ENCODE peak calls at places on chromosomes 4 and X, in nine cellular contexts. G, R, N, T, E, O, D, M and L are unnamed samples.
A peak's percentile ranks its signal among the peaks of the same experiment; 100 is the strongest.

GRCh38 chrX:120690941-120691340 is 61.1 kb upstream of the C1GALT1C1 start:
- DNase-seq in G (no peak), R (no peak), N (no peak), T (no peak), E (no peak), O (no peak), D (no peak), M (no peak), L (no peak)

GRCh38 chrX:69396916-69397315 is 107.2 kb upstream of the NALF2 start:
- DNase-seq in G (no peak), R (no peak), N (no peak), T (no peak), E (no peak), O (no peak), D (no peak), M (no peak), L (no peak)

GRCh38 chrX:115297189-115297588 is 7.7 kb downstream of the LUZP4 start:
- DNase-seq in G (no peak), R (no peak), N (no peak), T (no peak), E (no peak), O (no peak), D (no peak), M (no peak), L (no peak)

GRCh38 chr4:15955670-15956069 is 7.3 kb downstream of the FGFBP2 start:
- DNase-seq in G (no peak), R (no peak), N (peak; percentile 18), T (no peak), E (no peak), O (no peak), D (no peak), M (no peak), L (no peak)

GRCh38 chrX:34810364-34810763 is 132.2 kb upstream of the FAM47B start:
- DNase-seq in G (no peak), R (no peak), N (peak; percentile 16), T (no peak), E (no peak), O (no peak), D (peak; percentile 11), M (no peak), L (no peak)

GRCh38 chr4:145351162-145351561 is 130.5 kb upstream of the SMAD1 start:
- DNase-seq in G (no peak), R (no peak), N (no peak), T (no peak), E (no peak), O (no peak), D (no peak), M (no peak), L (no peak)

GRCh38 chr4:5451243-5451642 is 257.1 kb downstream of the EVC2 start:
- DNase-seq in G (no peak), R (no peak), N (no peak), T (no peak), E (no peak), O (no peak), D (no peak), M (no peak), L (no peak)

GRCh38 chr4:88104902-88105610 is 53.4 kb downstream of the ABCG2 start:
- DNase-seq in G (no peak), R (no peak), N (peak; percentile 26), T (no peak), E (peak; percentile 41), O (no peak), D (peak; percentile 70), M (no peak), L (peak; percentile 76)

GRCh38 chr4:118367872-118368271 is 15.1 kb upstream of the PRSS12 start:
- DNase-seq in G (no peak), R (no peak), N (no peak), T (no peak), E (no peak), O (no peak), D (no peak), M (no peak), L (no peak)

GRCh38 chrX:41759817-41760216 is 35.8 kb downstream of the GPR82 start:
- DNase-seq in G (no peak), R (no peak), N (peak; percentile 54), T (peak; percentile 5), E (peak; percentile 14), O (no peak), D (peak; percentile 9), M (no peak), L (no peak)

GRCh38 chrX:85994228-85994627 is 53.1 kb downstream of the CHM start:
- DNase-seq in G (no peak), R (no peak), N (no peak), T (no peak), E (peak; percentile 14), O (no peak), D (peak; percentile 9), M (no peak), L (no peak)

GRCh38 chrX:38600089-38600755 is 38.9 kb downstream of the TSPAN7 start:
- DNase-seq in G (no peak), R (no peak), N (no peak), T (no peak), E (no peak), O (no peak), D (no peak), M (no peak), L (no peak)

GRCh38 chr4:48698029-48698901 is 81.8 kb downstream of the FRYL start:
- DNase-seq in G (peak; percentile 45), R (peak; percentile 19), N (peak; percentile 95), T (no peak), E (no peak), O (no peak), D (peak; percentile 86), M (no peak), L (no peak)

GRCh38 chrX:74187211-74187610 is 116.8 kb upstream of the ZCCHC13 start:
- DNase-seq in G (no peak), R (peak; percentile 32), N (no peak), T (no peak), E (no peak), O (no peak), D (no peak), M (no peak), L (no peak)

GRCh38 chr4:152585036-152585439 is 49.1 kb upstream of the FBXW7 start:
- DNase-seq in G (no peak), R (peak; percentile 18), N (no peak), T (peak; percentile 55), E (no peak), O (no peak), D (no peak), M (no peak), L (no peak)

GRCh38 chrX:22922961-22923360 is 76.8 kb upstream of the DDX53 start:
- DNase-seq in G (no peak), R (no peak), N (peak; percentile 92), T (no peak), E (no peak), O (no peak), D (peak; percentile 37), M (no peak), L (no peak)

GRCh38 chr4:172898715-172899114 is 269.9 kb upstream of the GALNT7 start:
- DNase-seq in G (no peak), R (no peak), N (no peak), T (no peak), E (no peak), O (no peak), D (no peak), M (no peak), L (no peak)

GRCh38 chr4:68344049-68344448 is 5.8 kb downstream of the YTHDC1 start:
- DNase-seq in G (no peak), R (no peak), N (no peak), T (no peak), E (no peak), O (no peak), D (no peak), M (no peak), L (no peak)
- H3K4me3 ChIP-seq in G (no peak overlapping the region), R (no peak overlapping the region), N (no peak overlapping the region), T (no peak overlapping the region), E (no peak overlapping the region), O (no peak overlapping the region), D (no peak overlapping the region), M (no peak overlapping the region), L (no peak overlapping the region)

DNA sequence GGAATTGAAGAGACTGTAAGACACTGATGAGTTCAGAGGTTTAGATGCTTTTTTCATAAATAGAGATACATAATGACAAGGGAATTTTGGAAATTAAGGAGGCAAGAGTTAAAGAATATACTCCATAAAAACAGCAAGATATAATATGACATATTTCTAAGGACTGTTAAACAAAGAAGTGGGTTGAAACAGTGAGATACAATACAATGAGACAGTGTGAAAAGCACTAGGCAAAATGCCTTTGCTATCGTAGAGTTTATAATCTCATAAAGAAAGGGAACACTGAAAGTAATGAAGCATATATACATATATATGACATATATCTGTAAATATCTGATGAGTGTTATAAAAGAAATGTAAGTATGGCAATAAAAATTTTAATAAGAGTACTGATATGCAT is 1496.2 kb downstream of the TECRL start:
- DNase-seq in G (no peak), R (no peak), N (no peak), T (no peak), E (no peak), O (no peak), D (no peak), M (no peak), L (no peak)
- TF ChIP-seq CTCF in G (no peak), R (no peak), N (no peak), T (no peak), E (no peak), O (no peak), D (no peak), M (no peak), L (no peak)

GRCh38 chrX:135421537-135421931 is 210 bp upstream of the SMIM10L2A start:
- DNase-seq in G (peak; percentile 44), R (peak; percentile 86), N (peak; percentile 80), T (peak; percentile 4), E (peak; percentile 89), O (peak; percentile 82), D (peak; percentile 61), M (peak; percentile 91), L (peak; percentile 26)
- H3K4me3 ChIP-seq in G (peak overlapping the region; percentile 63), R (peak overlapping the region; percentile 32), N (peak overlapping the region; percentile 48), T (peak overlapping the region; percentile 37), E (peak overlapping the region; percentile 32), O (peak overlapping the region; percentile 52), D (peak overlapping the region; percentile 41), M (peak overlapping the region; percentile 36), L (peak overlapping the region; percentile 18)

DNA sequence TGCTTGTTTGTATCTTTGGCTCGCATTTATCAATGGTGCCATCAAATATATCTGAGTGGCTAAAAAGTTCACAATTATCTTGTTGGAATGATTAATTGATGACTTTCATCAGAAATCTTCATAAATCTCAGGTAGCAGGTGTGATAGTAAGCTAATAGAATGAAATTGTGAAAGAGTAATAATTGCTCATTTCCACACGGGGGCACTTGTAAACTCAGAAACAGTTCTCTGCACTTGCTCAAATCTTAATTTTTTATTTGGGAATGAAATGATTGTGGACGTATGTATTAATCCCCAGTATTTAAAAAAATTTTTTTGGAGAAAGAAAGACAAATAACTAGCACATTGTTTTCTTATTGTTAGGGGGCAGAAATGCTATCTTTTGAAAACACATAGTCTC is 132.8 kb downstream of the DTHD1 start:
- DNase-seq in G (no peak), R (no peak), N (no peak), T (no peak), E (no peak), O (no peak), D (no peak), M (no peak), L (peak; percentile 6)
- TF ChIP-seq CTCF in G (no peak), R (no peak), N (no peak), T (peak; percentile 34), E (peak; percentile 49), O (peak; percentile 66), D (no peak), M (no peak), L (peak; percentile 61)

DNA sequence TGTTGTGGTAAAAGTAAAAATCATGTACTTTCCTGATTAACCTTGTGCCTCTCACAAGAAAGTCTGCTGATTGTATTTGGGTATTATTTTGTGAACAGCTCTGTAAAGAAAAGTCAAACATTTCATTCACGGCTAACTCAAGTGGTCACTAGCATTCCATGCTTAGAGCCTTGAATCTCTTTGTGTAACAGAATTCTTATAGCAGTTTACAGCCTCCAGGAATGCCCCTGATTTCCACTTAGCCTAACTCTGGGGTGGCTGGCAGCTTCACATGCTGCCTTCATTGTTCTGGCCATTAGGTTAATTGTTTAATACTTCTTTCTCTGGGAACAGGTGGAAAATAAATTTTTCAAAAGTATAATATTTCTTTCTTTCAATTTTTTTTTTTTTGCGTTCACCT is 226.7 kb downstream of the RBMX2 start:
- DNase-seq in G (no peak), R (no peak), N (no peak), T (no peak), E (no peak), O (no peak), D (no peak), M (no peak), L (no peak)
- H3K4me3 ChIP-seq in G (no peak overlapping the region), R (no peak overlapping the region), N (no peak overlapping the region), T (no peak overlapping the region), E (no peak overlapping the region), O (no peak overlapping the region), D (no peak overlapping the region), M (no peak overlapping the region), L (no peak overlapping the region)